ENCODE peak calls at places on chromosomes 16 and 17, in five cellular contexts. D, A, J, G and B are unnamed samples.

GRCh38 chr16:69940676-69941075 is 10.5 kb upstream of the CLEC18A start:
- DNase-seq in D (no peak), A (no peak), J (no peak), G (no peak), B (no peak)

GRCh38 chr17:7945651-7946050 is 13.6 kb downstream of the CNTROB start:
- DNase-seq in D (no peak), A (no peak), J (no peak), G (no peak), B (no peak)

GRCh38 chr17:83099570-83100181 is 20.3 kb downstream of the METRNL start:
- DNase-seq in D (no peak), A (no peak), J (no peak), G (no peak), B (no peak)

GRCh38 chr17:1591474-1592090 is 29.0 kb upstream of the PITPNA start:
- DNase-seq in D (no peak), A (no peak), J (no peak), G (no peak), B (no peak)

GRCh38 chr16:50602531-50603205 is 54.5 kb downstream of the NKD1 start:
- DNase-seq in D (no peak), A (no peak), J (no peak), G (no peak), B (no peak)

GRCh38 chr17:27552467-27552779 is 78.6 kb upstream of the LGALS9 start:
- DNase-seq in D (no peak), A (no peak), J (no peak), G (peak; percentile 72), B (no peak)

GRCh38 chr17:69105907-69106730 is 35.6 kb downstream of the ABCA6 start:
- DNase-seq in D (no peak), A (no peak), J (no peak), G (no peak), B (no peak)

GRCh38 chr16:81492307-81492706 is 47.7 kb downstream of the CMIP start:
- DNase-seq in D (no peak), A (no peak), J (no peak), G (no peak), B (no peak)

GRCh38 chr17:73030501-73030911 is 62.0 kb downstream of the SLC39A11 start:
- DNase-seq in D (no peak), A (peak; percentile 57), J (no peak), G (peak; percentile 24), B (no peak)

GRCh38 chr17:46171939-46172338 is 21.3 kb downstream of the KANSL1 start:
- DNase-seq in D (no peak), A (no peak), J (no peak), G (no peak), B (no peak)

GRCh38 chr17:45090711-45091110 is 29.6 kb downstream of the NMT1 start:
- DNase-seq in D (no peak), A (no peak), J (no peak), G (peak; percentile 37), B (no peak)